ENCODE peak calls at places on chromosome 11, in six cellular contexts. G, Q, J, I, K and V are unnamed samples.

GRCh38 chr11:59267196-59267595 is 54.5 kb upstream of the MPEG1 start:
- DNase-seq in J (no peak), Q (no peak), G (no peak), K (peak), I (peak), V (no peak)

GRCh38 chr11:34855754-34856095 is 60.5 kb downstream of the APIP start:
- DNase-seq in I (no peak), Q (no peak), K (peak), J (no peak), G (no peak), V (no peak)

GRCh38 chr11:118342503-118343161 is at the start of gene CD3D:
- DNase-seq in Q (no peak), G (peak), I (no peak), K (no peak), J (no peak), V (no peak)

GRCh38 chr11:108508653-108509593 is 10.7 kb upstream of the POGLUT3 start:
- DNase-seq in K (no peak), G (no peak), I (no peak), J (no peak), Q (no peak), V (no peak)

GRCh38 chr11:68838572-68838964 is 3.1 kb downstream of the CPT1A start:
- DNase-seq in Q (no peak), J (no peak), I (no peak), G (no peak), K (no peak), V (no peak)

GRCh38 chr11:65524010-65524746 is 705 bp upstream of the SCYL1 start:
- DNase-seq in I (peak), Q (no peak), G (no peak), J (peak), K (peak), V (no peak)

GRCh38 chr11:10122337-10123197 is 171.5 kb downstream of the SBF2 start:
- DNase-seq in K (peak), Q (peak), J (no peak), I (no peak), G (no peak), V (peak)

GRCh38 chr11:119493712-119494111 is 70.7 kb upstream of the THY1 start:
- DNase-seq in K (peak), J (peak), I (peak), Q (peak), G (no peak), V (peak)

GRCh38 chr11:47253660-47254059 is 4.1 kb upstream of the NR1H3 start:
- DNase-seq in Q (no peak), J (no peak), I (no peak), K (no peak), G (no peak), V (no peak)